ENCODE peak calls at places on chromosomes 13 and 19, in ten cellular contexts. M, T, X, N, Q, G, A, Y, L and E are unnamed samples.

GRCh38 chr19:10043286-10043927 is 30.1 kb downstream of the RDH8 start:
- DNase-seq in A (no peak), X (peak; percentile 39), G (peak; percentile 29), T (no peak), L (no peak), M (no peak), Y (no peak), Q (no peak), N (no peak), E (no peak)

GRCh38 chr13:24500977-24501376 is 11.6 kb downstream of the PARP4 start:
- DNase-seq in L (no peak), A (no peak), Q (no peak), G (peak; percentile 84), T (no peak), Y (no peak), N (no peak), M (no peak), X (peak; percentile 83), E (no peak)

GRCh38 chr19:41350735-41351338 is 2.9 kb downstream of the TGFB1 start:
- DNase-seq in M (no peak), T (no peak), A (no peak), G (no peak), Q (no peak), L (no peak), Y (peak; percentile 30), X (peak; percentile 29), N (no peak), E (no peak)

GRCh38 chr13:66974174-66974573 is 256.0 kb downstream of the PCDH9 start:
- DNase-seq in Q (no peak), T (no peak), X (no peak), L (no peak), N (no peak), M (no peak), G (no peak), Y (no peak), A (no peak), E (no peak)

GRCh38 chr13:90732049-90732448 is 615.4 kb upstream of the MIR17HG start:
- DNase-seq in G (no peak), Q (no peak), Y (peak; percentile 27), M (no peak), A (no peak), N (no peak), X (no peak), T (no peak), L (no peak), E (no peak)

GRCh38 chr19:30085394-30085793 is 143.4 kb downstream of the URI1 start:
- DNase-seq in N (no peak), Y (no peak), Q (no peak), T (no peak), G (no peak), X (no peak), L (peak; percentile 10), A (no peak), M (no peak), E (no peak)

GRCh38 chr19:33828266-33829075 is 31.8 kb downstream of the KCTD15 start:
- DNase-seq in M (no peak), A (no peak), Y (no peak), Q (no peak), T (no peak), G (no peak), L (no peak), X (no peak), N (no peak), E (no peak)

GRCh38 chr19:37987356-37988332 is 80.6 kb downstream of the SIPA1L3 start:
- DNase-seq in G (no peak), L (peak; percentile 67), A (no peak), Q (no peak), X (no peak), Y (peak; percentile 65), T (no peak), M (no peak), N (no peak), E (no peak)

GRCh38 chr19:453606-454005 is 7.2 kb downstream of the SHC2 start:
- DNase-seq in N (no peak), T (no peak), A (no peak), X (no peak), Y (no peak), L (no peak), M (no peak), G (no peak), Q (no peak), E (no peak)

GRCh38 chr13:40476175-40476958 is 190.1 kb downstream of the FOXO1 start:
- DNase-seq in L (no peak), X (peak; percentile 88), G (peak; percentile 81), M (no peak), N (no peak), T (no peak), A (no peak), Y (no peak), Q (no peak), E (no peak)

GRCh38 chr13:53112522-53112921 is 83.9 kb downstream of the OLFM4 start:
- DNase-seq in Y (no peak), Q (no peak), M (no peak), G (no peak), L (no peak), T (no peak), N (no peak), X (no peak), A (peak; percentile 19), E (no peak)

GRCh38 chr13:26300140-26300539 is 46.2 kb downstream of the CDK8 start:
- DNase-seq in Y (no peak), T (peak; percentile 8), N (no peak), M (no peak), A (no peak), Q (no peak), G (peak; percentile 86), L (no peak), X (peak; percentile 50), E (no peak)

GRCh38 chr13:38350114-38350617 is 515 bp downstream of the UFM1 start:
- DNase-seq in Q (peak; percentile 31), T (peak; percentile 40), N (no peak), L (peak; percentile 77), M (peak; percentile 9), Y (peak; percentile 82), G (peak; percentile 59), A (no peak), X (peak; percentile 66), E (peak; percentile 42)

GRCh38 chr19:36060430-36060829 is 5.7 kb downstream of the WDR62 start:
- DNase-seq in N (no peak), L (peak; percentile 43), Y (peak; percentile 64), X (peak; percentile 78), Q (no peak), M (no peak), A (no peak), G (peak; percentile 28), T (no peak), E (no peak)

GRCh38 chr13:110138700-110139036 is 168.3 kb downstream of the COL4A1 start:
- DNase-seq in L (no peak), N (no peak), M (no peak), G (no peak), X (no peak), T (no peak), A (no peak), Q (no peak), Y (no peak), E (no peak)

GRCh38 chr13:61777902-61778301 is 362.3 kb upstream of the PCDH20 start:
- DNase-seq in X (peak; percentile 18), A (no peak), N (no peak), L (no peak), M (no peak), Q (no peak), G (peak; percentile 3), Y (no peak), T (no peak), E (no peak)

GRCh38 chr13:77896536-77896935 is 22.1 kb downstream of the EDNRB start:
- DNase-seq in Q (no peak), A (no peak), L (no peak), Y (no peak), T (no peak), X (peak; percentile 93), M (no peak), G (peak; percentile 14), N (no peak), E (no peak)

GRCh38 chr19:6551607-6552450 is 21.0 kb downstream of the TNFSF9 start:
- DNase-seq in N (peak; percentile 67), T (peak; percentile 60), X (no peak), A (no peak), G (peak; percentile 68), Q (peak; percentile 67), L (peak; percentile 50), Y (no peak), M (peak; percentile 23), E (no peak)

GRCh38 chr19:52200044-52200443 is 10.2 kb downstream of the PPP2R1A start:
- DNase-seq in G (peak; percentile 68), A (no peak), Y (no peak), X (peak; percentile 81), Q (no peak), T (no peak), N (no peak), M (no peak), L (no peak), E (no peak)

GRCh38 chr19:9936151-9937000 is at the start of gene OLFM2:
- DNase-seq in M (no peak), G (no peak), Y (no peak), X (no peak), N (no peak), L (peak; percentile 20), Q (no peak), A (no peak), T (peak; percentile 42), E (no peak)

GRCh38 chr13:30049692-30050091 is 199.3 kb upstream of the UBL3 start:
- DNase-seq in N (no peak), G (no peak), L (no peak), A (no peak), T (no peak), Q (no peak), M (no peak), X (no peak), Y (no peak), E (no peak)

GRCh38 chr13:25210842-25211241 is 38.8 kb upstream of the AMER2 start:
- DNase-seq in A (no peak), N (no peak), Y (no peak), Q (no peak), T (no peak), X (no peak), L (no peak), M (no peak), G (no peak), E (no peak)

GRCh38 chr13:51000576-51001260 is 91.1 kb downstream of the RNASEH2B start:
- DNase-seq in A (peak; percentile 18), L (no peak), N (no peak), X (peak; percentile 66), M (no peak), G (peak; percentile 75), T (no peak), Y (no peak), Q (no peak), E (no peak)

GRCh38 chr19:39745645-39746044 is 7.8 kb upstream of the CLC start:
- DNase-seq in A (no peak), Y (no peak), T (no peak), N (no peak), L (no peak), X (no peak), M (no peak), G (no peak), Q (no peak), E (no peak)

GRCh38 chr19:53597023-53597422 is 34.8 kb upstream of the DPRX start:
- DNase-seq in T (no peak), N (no peak), Y (no peak), Q (no peak), M (no peak), A (no peak), X (no peak), G (no peak), L (no peak), E (no peak)

GRCh38 chr13:58687130-58687529 is 1055.6 kb downstream of the PCDH17 start:
- DNase-seq in M (no peak), A (no peak), Q (no peak), N (no peak), L (no peak), Y (no peak), T (no peak), X (no peak), G (no peak), E (no peak)